ENCODE peak calls at places on chromosomes 12 and 14, in five cellular contexts. One of them, this sample, is unnamed.
A peak's percentile ranks its signal among the peaks of the same experiment; 100 is the strongest.

GRCh38 chr14:28635387-28635786 is 131.2 kb upstream of the FOXG1 start:
- DNase-seq in foreskin fibroblast: no peak
- DNase-seq in psoas muscle: no peak
- DNase-seq in endodermal cell: no peak
- DNase-seq in left ventricle myocardium inferior: no peak
- DNase-seq in this sample: no peak

GRCh38 chr12:39375206-39375808 is 67.6 kb downstream of the KIF21A start:
- DNase-seq in foreskin fibroblast: no peak
- DNase-seq in left ventricle myocardium inferior: no peak
- DNase-seq in endodermal cell: peak; percentile 72
- DNase-seq in psoas muscle: no peak
- DNase-seq in this sample: no peak

GRCh38 chr12:4496145-4496838 is 42.4 kb upstream of the RAD51AP1 start:
- DNase-seq in psoas muscle: no peak
- DNase-seq in left ventricle myocardium inferior: no peak
- DNase-seq in foreskin fibroblast: no peak
- DNase-seq in endodermal cell: no peak
- DNase-seq in this sample: no peak

GRCh38 chr12:93908846-93909592 is 231.8 kb downstream of the CRADD start:
- DNase-seq in left ventricle myocardium inferior: peak; percentile 40
- DNase-seq in endodermal cell: no peak
- DNase-seq in foreskin fibroblast: no peak
- DNase-seq in psoas muscle: no peak
- DNase-seq in this sample: no peak

GRCh38 chr12:127550271-127550670 is 716.7 kb upstream of the TMEM132C start:
- DNase-seq in endodermal cell: no peak
- DNase-seq in foreskin fibroblast: peak; percentile 56
- DNase-seq in left ventricle myocardium inferior: no peak
- DNase-seq in psoas muscle: no peak
- DNase-seq in this sample: no peak

GRCh38 chr14:73973497-73973896 is 23.4 kb downstream of the COQ6 start:
- DNase-seq in endodermal cell: no peak
- DNase-seq in psoas muscle: no peak
- DNase-seq in foreskin fibroblast: no peak
- DNase-seq in left ventricle myocardium inferior: no peak
- DNase-seq in this sample: no peak

GRCh38 chr14:101774006-101774755 is 12.7 kb downstream of the PPP2R5C start:
- DNase-seq in left ventricle myocardium inferior: no peak
- DNase-seq in psoas muscle: no peak
- DNase-seq in foreskin fibroblast: no peak
- DNase-seq in endodermal cell: no peak
- DNase-seq in this sample: no peak

GRCh38 chr14:23653046-23653445 is 16.9 kb downstream of the DHRS2 start:
- DNase-seq in endodermal cell: no peak
- DNase-seq in left ventricle myocardium inferior: no peak
- DNase-seq in foreskin fibroblast: no peak
- DNase-seq in psoas muscle: no peak
- DNase-seq in this sample: no peak

GRCh38 chr12:57521475-57522018 is 1.1 kb upstream of the MBD6 start:
- DNase-seq in left ventricle myocardium inferior: peak; percentile 38
- DNase-seq in psoas muscle: peak; percentile 69
- DNase-seq in endodermal cell: peak; percentile 88
- DNase-seq in foreskin fibroblast: peak; percentile 38
- DNase-seq in this sample: no peak

GRCh38 chr14:90871605-90872233 is 55.5 kb upstream of the TTC7B start:
- DNase-seq in endodermal cell: no peak
- DNase-seq in foreskin fibroblast: peak; percentile 16
- DNase-seq in left ventricle myocardium inferior: no peak
- DNase-seq in psoas muscle: no peak
- DNase-seq in this sample: no peak

GRCh38 chr12:75271576-75271975 is 58.5 kb downstream of the CAPS2 start:
- DNase-seq in endodermal cell: no peak
- DNase-seq in left ventricle myocardium inferior: no peak
- DNase-seq in psoas muscle: no peak
- DNase-seq in foreskin fibroblast: no peak
- DNase-seq in this sample: no peak

GRCh38 chr14:90204516-90204915 is 51.8 kb upstream of the PSMC1 start:
- DNase-seq in left ventricle myocardium inferior: no peak
- DNase-seq in endodermal cell: no peak
- DNase-seq in psoas muscle: no peak
- DNase-seq in foreskin fibroblast: no peak
- DNase-seq in this sample: no peak

GRCh38 chr14:94682061-94682516 is 69.9 kb downstream of the SERPINA3 start:
- DNase-seq in endodermal cell: peak; percentile 78
- DNase-seq in left ventricle myocardium inferior: no peak
- DNase-seq in psoas muscle: no peak
- DNase-seq in foreskin fibroblast: no peak
- DNase-seq in this sample: no peak

GRCh38 chr14:95507174-95507573 is 9.3 kb downstream of the SYNE3 start:
- DNase-seq in foreskin fibroblast: peak; percentile 96
- DNase-seq in left ventricle myocardium inferior: peak; percentile 64
- DNase-seq in endodermal cell: no peak
- DNase-seq in psoas muscle: peak; percentile 89
- DNase-seq in this sample: peak; percentile 81

GRCh38 chr12:76595056-76595455 is 35.5 kb upstream of the OSBPL8 start:
- DNase-seq in endodermal cell: no peak
- DNase-seq in psoas muscle: no peak
- DNase-seq in left ventricle myocardium inferior: no peak
- DNase-seq in foreskin fibroblast: no peak
- DNase-seq in this sample: no peak

GRCh38 chr12:123714302-123714627 is 2.1 kb downstream of the ATP6V0A2 start:
- DNase-seq in left ventricle myocardium inferior: no peak
- DNase-seq in foreskin fibroblast: no peak
- DNase-seq in psoas muscle: no peak
- DNase-seq in endodermal cell: no peak
- DNase-seq in this sample: no peak

GRCh38 chr14:57732886-57733285 is 133.0 kb downstream of the SLC35F4 start:
- DNase-seq in psoas muscle: no peak
- DNase-seq in left ventricle myocardium inferior: no peak
- DNase-seq in endodermal cell: no peak
- DNase-seq in foreskin fibroblast: peak; percentile 2
- DNase-seq in this sample: no peak

GRCh38 chr14:94320243-94320642 is 2.9 kb downstream of the SERPINA6 start:
- DNase-seq in left ventricle myocardium inferior: no peak
- DNase-seq in foreskin fibroblast: no peak
- DNase-seq in psoas muscle: no peak
- DNase-seq in endodermal cell: no peak
- DNase-seq in this sample: no peak

GRCh38 chr12:102957339-102958050 is at the start of gene ASCL1:
- DNase-seq in left ventricle myocardium inferior: no peak
- DNase-seq in endodermal cell: peak; percentile 83
- DNase-seq in foreskin fibroblast: peak; percentile 29
- DNase-seq in psoas muscle: no peak
- DNase-seq in this sample: no peak

GRCh38 chr12:124923906-124924734 is 9.7 kb upstream of the UBC start:
- DNase-seq in foreskin fibroblast: peak; percentile 88
- DNase-seq in left ventricle myocardium inferior: no peak
- DNase-seq in endodermal cell: peak; percentile 93
- DNase-seq in psoas muscle: no peak
- DNase-seq in this sample: no peak

GRCh38 chr14:102930138-102930752 is 7.8 kb downstream of the AMN start:
- DNase-seq in psoas muscle: peak; percentile 42
- DNase-seq in foreskin fibroblast: no peak
- DNase-seq in endodermal cell: peak; percentile 87
- DNase-seq in left ventricle myocardium inferior: no peak
- DNase-seq in this sample: no peak

GRCh38 chr12:76583301-76583700 is 23.7 kb upstream of the OSBPL8 start:
- DNase-seq in endodermal cell: no peak
- DNase-seq in foreskin fibroblast: no peak
- DNase-seq in psoas muscle: no peak
- DNase-seq in left ventricle myocardium inferior: no peak
- DNase-seq in this sample: no peak

GRCh38 chr14:104136472-104137296 is 1.7 kb upstream of the KIF26A start:
- DNase-seq in psoas muscle: peak; percentile 34
- DNase-seq in left ventricle myocardium inferior: peak; percentile 13
- DNase-seq in endodermal cell: peak; percentile 74
- DNase-seq in foreskin fibroblast: no peak
- DNase-seq in this sample: no peak

GRCh38 chr14:55382483-55382882 is 29.1 kb downstream of the ATG14 start:
- DNase-seq in endodermal cell: no peak
- DNase-seq in psoas muscle: no peak
- DNase-seq in left ventricle myocardium inferior: no peak
- DNase-seq in foreskin fibroblast: no peak
- DNase-seq in this sample: no peak

GRCh38 chr14:71586131-71586893 is 345.9 kb upstream of the RGS6 start:
- DNase-seq in foreskin fibroblast: peak; percentile 35
- DNase-seq in endodermal cell: no peak
- DNase-seq in left ventricle myocardium inferior: no peak
- DNase-seq in psoas muscle: no peak
- DNase-seq in this sample: no peak

GRCh38 chr14:87756661-87757060 is 236.3 kb downstream of the GALC start:
- DNase-seq in endodermal cell: no peak
- DNase-seq in left ventricle myocardium inferior: no peak
- DNase-seq in psoas muscle: no peak
- DNase-seq in foreskin fibroblast: no peak
- DNase-seq in this sample: no peak

GRCh38 chr14:104395941-104396681 is 183.5 kb upstream of the C14orf180 start:
- DNase-seq in endodermal cell: no peak
- DNase-seq in left ventricle myocardium inferior: no peak
- DNase-seq in foreskin fibroblast: no peak
- DNase-seq in psoas muscle: peak; percentile 28
- DNase-seq in this sample: no peak

GRCh38 chr14:94337274-94337673 is 14.1 kb upstream of the SERPINA6 start:
- DNase-seq in foreskin fibroblast: peak; percentile 44
- DNase-seq in left ventricle myocardium inferior: no peak
- DNase-seq in endodermal cell: no peak
- DNase-seq in psoas muscle: no peak
- DNase-seq in this sample: no peak

GRCh38 chr14:36767603-36768281 is 106.1 kb downstream of the PAX9 start:
- DNase-seq in psoas muscle: no peak
- DNase-seq in foreskin fibroblast: no peak
- DNase-seq in left ventricle myocardium inferior: no peak
- DNase-seq in endodermal cell: peak; percentile 73
- DNase-seq in this sample: no peak

GRCh38 chr14:50333010-50333409 is 20.9 kb downstream of the DMAC2L start:
- DNase-seq in left ventricle myocardium inferior: peak; percentile 48
- DNase-seq in endodermal cell: no peak
- DNase-seq in psoas muscle: no peak
- DNase-seq in foreskin fibroblast: peak; percentile 79
- DNase-seq in this sample: no peak

GRCh38 chr12:49655595-49656236 is 32.4 kb downstream of the PRPF40B start:
- DNase-seq in endodermal cell: no peak
- DNase-seq in foreskin fibroblast: no peak
- DNase-seq in left ventricle myocardium inferior: no peak
- DNase-seq in psoas muscle: no peak
- DNase-seq in this sample: no peak

GRCh38 chr12:103806807-103807206 is 34.2 kb downstream of the NT5DC3 start:
- DNase-seq in foreskin fibroblast: no peak
- DNase-seq in left ventricle myocardium inferior: no peak
- DNase-seq in endodermal cell: peak; percentile 32
- DNase-seq in psoas muscle: no peak
- DNase-seq in this sample: no peak

GRCh38 chr12:122207391-122207790 is 3.9 kb downstream of the B3GNT4 start:
- DNase-seq in foreskin fibroblast: no peak
- DNase-seq in endodermal cell: no peak
- DNase-seq in left ventricle myocardium inferior: no peak
- DNase-seq in psoas muscle: no peak
- DNase-seq in this sample: no peak

GRCh38 chr12:67193705-67194104 is 75.5 kb upstream of the CAND1 start:
- DNase-seq in foreskin fibroblast: peak; percentile 1
- DNase-seq in psoas muscle: no peak
- DNase-seq in left ventricle myocardium inferior: no peak
- DNase-seq in endodermal cell: peak; percentile 89
- DNase-seq in this sample: no peak

GRCh38 chr12:109088818-109089217 is 4.5 kb downstream of the ALKBH2 start:
- DNase-seq in psoas muscle: no peak
- DNase-seq in endodermal cell: peak; percentile 38
- DNase-seq in foreskin fibroblast: no peak
- DNase-seq in left ventricle myocardium inferior: no peak
- DNase-seq in this sample: no peak

GRCh38 chr14:67963960-67964359 is 144.4 kb downstream of the RAD51B start:
- DNase-seq in left ventricle myocardium inferior: no peak
- DNase-seq in foreskin fibroblast: no peak
- DNase-seq in endodermal cell: no peak
- DNase-seq in psoas muscle: no peak
- DNase-seq in this sample: no peak
- H3K4me3 ChIP-seq in left ventricle myocardium inferior: peak overlapping the region; percentile 16
- H3K4me3 ChIP-seq in foreskin fibroblast: no peak overlapping the region
- H3K4me3 ChIP-seq in endodermal cell: no peak overlapping the region
- H3K4me3 ChIP-seq in psoas muscle: no peak overlapping the region
- H3K4me3 ChIP-seq in this sample: no peak overlapping the region

GRCh38 chr12:96441811-96442210 is 41.6 kb upstream of the CDK17 start:
- DNase-seq in psoas muscle: no peak
- DNase-seq in left ventricle myocardium inferior: no peak
- DNase-seq in foreskin fibroblast: no peak
- DNase-seq in endodermal cell: no peak
- DNase-seq in this sample: no peak
- TF ChIP-seq CTCF in psoas muscle: no peak
- TF ChIP-seq CTCF in left ventricle myocardium inferior: no peak
- TF ChIP-seq CTCF in foreskin fibroblast: no peak
- TF ChIP-seq CTCF in endodermal cell: no peak
- TF ChIP-seq CTCF in this sample: no peak

GRCh38 chr12:55019784-55020183 is at the start of gene NEUROD4:
- DNase-seq in psoas muscle: peak; percentile 54
- DNase-seq in foreskin fibroblast: peak; percentile 11
- DNase-seq in endodermal cell: peak; percentile 98
- DNase-seq in left ventricle myocardium inferior: peak; percentile 19
- DNase-seq in this sample: peak; percentile 3
- H3K4me3 ChIP-seq in psoas muscle: no peak within 1 kb of the TSS
- H3K4me3 ChIP-seq in foreskin fibroblast: no peak within 1 kb of the TSS
- H3K4me3 ChIP-seq in endodermal cell: no peak within 1 kb of the TSS
- H3K4me3 ChIP-seq in left ventricle myocardium inferior: no peak within 1 kb of the TSS
- H3K4me3 ChIP-seq in this sample: no peak within 1 kb of the TSS

DNA sequence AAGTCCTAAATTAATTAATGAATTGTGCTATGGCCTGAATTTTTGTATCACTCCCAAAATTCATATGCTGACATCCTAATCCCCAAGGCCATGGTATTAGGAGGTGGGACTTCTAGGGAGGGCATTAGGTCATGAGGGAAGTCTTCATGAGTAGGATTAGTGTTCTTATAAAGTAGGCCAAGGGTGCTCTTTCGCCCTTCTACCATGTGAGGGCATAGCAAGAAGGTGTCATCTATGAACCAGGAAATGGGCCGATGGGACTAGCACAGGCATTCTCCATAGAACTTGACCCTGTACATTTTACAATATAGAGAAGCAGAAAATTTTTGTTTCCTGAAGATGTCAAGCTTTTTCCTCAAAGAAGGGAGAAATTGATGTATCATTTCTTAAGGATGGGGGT is 12.5 kb downstream of the SYT10 start:
- DNase-seq in left ventricle myocardium inferior: no peak
- DNase-seq in foreskin fibroblast: no peak
- DNase-seq in psoas muscle: no peak
- DNase-seq in endodermal cell: peak; percentile 69
- DNase-seq in this sample: no peak
- TF ChIP-seq CTCF in left ventricle myocardium inferior: no peak
- TF ChIP-seq CTCF in foreskin fibroblast: no peak
- TF ChIP-seq CTCF in psoas muscle: no peak
- TF ChIP-seq CTCF in endodermal cell: peak; percentile 91
- TF ChIP-seq CTCF in this sample: no peak